ENCODE peak calls at places on chromosomes 12 and 14, in eight cellular contexts. G is stimulated activated CD4-positive, alpha-beta T cell treated with anti-CD3 and anti-CD28 coated beads, Interleukin-2, amount 100 ng/mL, for 24 hours; M is activated T-helper 1 cell treated with Interleukin-2 at 50 U/mL for 16 hours; T is HS-5; O is myocyte; X is fibroblast of the aortic adventitia; P is GM12891; Z is posterior cingulate gyrus. F is an unnamed sample.

GRCh38 chr12:118534003-118534402 is 157.6 kb downstream of the SUDS3 start:
- DNase-seq in T (no peak), Z (no peak), X (no peak), M (no peak), G (no peak), P (no peak), O (no peak), F (no peak)

GRCh38 chr14:59294662-59294992 is 106.2 kb downstream of the DAAM1 start:
- DNase-seq in T (no peak), O (peak), X (peak), Z (no peak), P (no peak), G (no peak), M (no peak), F (no peak)

GRCh38 chr14:100581228-100582145 is 5.7 kb downstream of the BEGAIN start:
- DNase-seq in O (no peak), M (no peak), X (no peak), T (no peak), G (no peak), P (no peak), Z (peak), F (peak)

GRCh38 chr12:110555509-110556406 is 27.4 kb downstream of the PPTC7 start:
- DNase-seq in M (no peak), X (peak), Z (no peak), G (no peak), T (no peak), O (peak), P (no peak), F (no peak)

GRCh38 chr14:74501135-74501614 is 7.6 kb downstream of the ISCA2 start:
- DNase-seq in T (no peak), M (no peak), X (peak), P (no peak), O (peak), G (no peak), Z (peak), F (peak)

GRCh38 chr12:93813972-93814821 is 137.0 kb downstream of the CRADD start:
- DNase-seq in Z (no peak), P (no peak), T (no peak), O (peak), M (no peak), X (peak), G (no peak), F (peak)

GRCh38 chr12:15708396-15709070 is 80.7 kb downstream of the EPS8 start:
- DNase-seq in O (no peak), M (no peak), X (no peak), Z (no peak), G (no peak), P (no peak), T (no peak), F (no peak)

GRCh38 chr12:126551882-126552281 is 1486.6 kb downstream of the AACS start:
- DNase-seq in Z (no peak), P (no peak), M (no peak), O (peak), T (no peak), G (no peak), X (no peak), F (no peak)

GRCh38 chr12:124864326-124864752 is 675 bp upstream of the SCARB1 start:
- DNase-seq in G (no peak), Z (no peak), T (no peak), O (no peak), P (no peak), X (no peak), M (no peak), F (no peak)

GRCh38 chr12:89863968-89864367 is 155.3 kb upstream of the ATP2B1 start:
- DNase-seq in X (no peak), G (no peak), Z (no peak), M (no peak), O (no peak), P (no peak), T (no peak), F (no peak)

GRCh38 chr14:96192975-96193805 is 11.4 kb upstream of the BDKRB2 start:
- DNase-seq in O (no peak), G (no peak), M (no peak), P (no peak), T (no peak), Z (peak), X (no peak), F (peak)

GRCh38 chr12:109627633-109628032 is 54.0 kb downstream of the MVK start:
- DNase-seq in G (no peak), X (no peak), T (no peak), M (no peak), P (no peak), O (no peak), Z (no peak), F (no peak)

GRCh38 chr12:30598889-30599288 is 96.8 kb downstream of the IPO8 start:
- DNase-seq in T (no peak), Z (no peak), G (no peak), X (peak), M (no peak), P (no peak), O (no peak), F (no peak)

GRCh38 chr12:88895634-88896033 is 315.4 kb upstream of the KITLG start:
- DNase-seq in M (no peak), Z (no peak), P (no peak), O (no peak), G (no peak), X (no peak), T (no peak), F (no peak)

GRCh38 chr12:91657016-91657415 is 474.4 kb upstream of the DCN start:
- DNase-seq in P (no peak), T (no peak), O (no peak), G (no peak), X (no peak), M (no peak), Z (peak), F (no peak)

GRCh38 chr12:1013618-1014489 is 22.8 kb downstream of the ERC1 start:
- DNase-seq in X (peak), G (no peak), M (no peak), T (peak), P (no peak), Z (no peak), O (peak), F (peak)

GRCh38 chr12:130775953-130776856 is 60.1 kb upstream of the RIMBP2 start:
- DNase-seq in P (no peak), G (peak), O (peak), T (peak), X (peak), Z (peak), M (peak), F (peak)

GRCh38 chr14:81529391-81529790 is 4.3 kb downstream of the SEL1L start:
- DNase-seq in G (no peak), P (no peak), Z (no peak), T (no peak), O (no peak), X (peak), M (no peak), F (no peak)

GRCh38 chr14:35149239-35149638 is 26.9 kb downstream of the PRORP start:
- DNase-seq in Z (no peak), M (no peak), T (no peak), P (no peak), X (no peak), O (no peak), G (no peak), F (no peak)

GRCh38 chr12:56338643-56339422 is at the start of gene IL23A:
- DNase-seq in O (peak), P (peak), T (no peak), M (peak), X (no peak), Z (no peak), G (peak), F (no peak)

GRCh38 chr12:69481133-69481532 is 10.9 kb downstream of the FRS2 start:
- DNase-seq in Z (no peak), G (no peak), T (no peak), O (no peak), X (no peak), P (no peak), M (no peak), F (no peak)

GRCh38 chr12:50003595-50003994 is 21.7 kb downstream of the RACGAP1 start:
- DNase-seq in O (no peak), Z (no peak), T (no peak), X (peak), M (no peak), G (no peak), P (no peak), F (no peak)

GRCh38 chr12:19978193-19978592 is 390.1 kb upstream of the PDE3A start:
- DNase-seq in Z (no peak), M (no peak), T (peak), G (no peak), X (peak), P (no peak), O (peak), F (no peak)

GRCh38 chr14:99377951-99378350 is 102.7 kb downstream of the SETD3 start:
- DNase-seq in X (no peak), O (no peak), G (no peak), Z (no peak), T (no peak), M (no peak), P (no peak), F (no peak)

GRCh38 chr14:104561661-104562495 is 17.7 kb upstream of the C14orf180 start:
- DNase-seq in P (no peak), M (no peak), X (no peak), O (no peak), Z (peak), T (no peak), G (no peak), F (peak)

GRCh38 chr14:104150201-104151027 is 12.0 kb downstream of the KIF26A start:
- DNase-seq in X (no peak), O (peak), Z (no peak), G (no peak), M (no peak), T (no peak), P (no peak), F (peak)

GRCh38 chr12:29907486-29907885 is 123.7 kb upstream of the TMTC1 start:
- DNase-seq in P (no peak), Z (no peak), X (no peak), M (no peak), G (no peak), O (no peak), T (no peak), F (no peak)

GRCh38 chr14:56561586-56561985 is 18.0 kb upstream of the TMEM260 start:
- DNase-seq in T (no peak), Z (no peak), M (no peak), X (no peak), O (no peak), P (no peak), G (no peak), F (no peak)

GRCh38 chr14:37874429-37875109 is 279.1 kb downstream of the TTC6 start:
- DNase-seq in O (peak), X (peak), Z (peak), G (peak), M (peak), P (peak), T (peak), F (peak)

GRCh38 chr12:80778005-80778541 is 61.4 kb downstream of the MYF5 start:
- DNase-seq in T (peak), O (peak), G (peak), Z (no peak), P (peak), X (peak), M (no peak), F (peak)

GRCh38 chr14:93041830-93042229 is 73.9 kb downstream of the ITPK1 start:
- DNase-seq in M (no peak), G (no peak), X (no peak), T (no peak), P (no peak), Z (peak), O (no peak), F (peak)

GRCh38 chr14:72753879-72754400 is 140.0 kb downstream of the DPF3 start:
- DNase-seq in X (no peak), G (no peak), Z (no peak), M (no peak), T (no peak), P (no peak), O (no peak), F (no peak)

GRCh38 chr12:110689601-110690430 is 901 bp upstream of the HVCN1 start:
- DNase-seq in T (no peak), G (peak), X (peak), P (peak), M (peak), Z (no peak), O (no peak), F (peak)

GRCh38 chr12:27531916-27532315 is 7.9 kb downstream of the PPFIBP1 start:
- DNase-seq in P (no peak), X (no peak), O (no peak), Z (no peak), G (no peak), M (no peak), T (no peak), F (no peak)

GRCh38 chr14:37037636-37038387 is 134.6 kb downstream of the SLC25A21 start:
- DNase-seq in T (no peak), Z (no peak), O (no peak), M (no peak), X (no peak), G (no peak), P (no peak), F (no peak)

GRCh38 chr14:36660736-36661505 is 739 bp upstream of the PAX9 start:
- DNase-seq in O (no peak), X (no peak), M (no peak), P (no peak), Z (no peak), T (no peak), G (no peak), F (no peak)